ENCODE peak calls at places on chromosomes 2 and 18, in seven cellular contexts. W is T-helper 17 cell; F is stimulated activated CD8-positive, alpha-beta memory T cell treated with anti-CD3 and anti-CD28 coated beads, Interleukin-15, amount 100 ng/mL, for 1 hour; T is ELR; A is adipocyte; B is stimulated activated CD4-positive, alpha-beta T cell treated with anti-CD3 and anti-CD28 coated beads, Interleukin-1b, Interleukin-23, amount 100 ng/mL, for 4 hours; U is GOT3. G is an unnamed sample.

GRCh38 chr2:128644745-128645256 is 326.1 kb upstream of the HS6ST1 start:
- DNase-seq in W (no peak), F (no peak), T (no peak), A (no peak), B (no peak), U (no peak), G (no peak)

GRCh38 chr2:56169521-56169920 is 14.3 kb upstream of the CCDC85A start:
- DNase-seq in W (no peak), F (no peak), T (peak; percentile 10), A (no peak), B (no peak), U (no peak), G (no peak)

GRCh38 chr18:59079264-59079972 is 60.3 kb upstream of the SEC11C start:
- DNase-seq in W (no peak), F (no peak), T (no peak), A (no peak), B (no peak), U (no peak), G (no peak)

GRCh38 chr2:100246163-100247145 is 75.8 kb downstream of the LONRF2 start:
- DNase-seq in W (no peak), F (no peak), T (peak; percentile 65), A (peak; percentile 22), B (no peak), U (no peak), G (no peak)

GRCh38 chr18:73752546-73752945 is 395.1 kb downstream of the FBXO15 start:
- DNase-seq in W (no peak), F (no peak), T (peak; percentile 68), A (peak; percentile 34), B (no peak), U (no peak), G (no peak)

GRCh38 chr2:42298132-42298531 is 62.9 kb downstream of the COX7A2L start:
- DNase-seq in W (no peak), F (no peak), T (no peak), A (peak; percentile 17), B (no peak), U (no peak), G (no peak)

GRCh38 chr2:40962026-40962425 is 510.1 kb upstream of the SLC8A1 start:
- DNase-seq in W (no peak), F (no peak), T (no peak), A (no peak), B (no peak), U (no peak), G (no peak)

GRCh38 chr2:38387887-38388286 is 10.8 kb upstream of the ATL2 start:
- DNase-seq in W (no peak), F (no peak), T (no peak), A (no peak), B (no peak), U (no peak), G (no peak)

GRCh38 chr18:51383116-51383515 is 185.6 kb upstream of the MEX3C start:
- DNase-seq in W (no peak), F (no peak), T (no peak), A (no peak), B (no peak), U (no peak), G (no peak)

GRCh38 chr2:96207073-96207777 is 1.4 kb downstream of the STARD7 start:
- DNase-seq in W (no peak), F (no peak), T (peak; percentile 32), A (peak; percentile 52), B (no peak), U (no peak), G (no peak)

GRCh38 chr2:211766689-211767088 is 771.9 kb downstream of the ERBB4 start:
- DNase-seq in W (no peak), F (no peak), T (no peak), A (no peak), B (no peak), U (no peak), G (no peak)

GRCh38 chr18:52009958-52010357 is 330.0 kb upstream of the DCC start:
- DNase-seq in W (no peak), F (no peak), T (no peak), A (no peak), B (no peak), U (no peak), G (no peak)

GRCh38 chr2:213187386-213187785 is 36.0 kb upstream of the IKZF2 start:
- DNase-seq in W (no peak), F (no peak), T (no peak), A (peak; percentile 57), B (no peak), U (no peak), G (no peak)

GRCh38 chr2:43519711-43520221 is 76.1 kb downstream of the THADA start:
- DNase-seq in W (no peak), F (no peak), T (peak; percentile 80), A (peak; percentile 89), B (no peak), U (no peak), G (no peak)

G was measured in head of caudate nucleus.